ENCODE peak calls at places on chromosomes 12 and 14, in four cellular contexts. P is stomach, T is upper lobe of left lung, R is GM23338. Q is an unnamed sample.

GRCh38 chr14:68834816-68835215 is 41.9 kb upstream of the ZFP36L1 start:
- DNase-seq in P (no peak), T (no peak), R (no peak), Q (no peak)

GRCh38 chr12:104652910-104653309 is 196.2 kb downstream of the CHST11 start:
- DNase-seq in P (no peak), T (no peak), R (no peak), Q (no peak)

GRCh38 chr14:81246561-81247270 is 26.0 kb upstream of the GTF2A1 start:
- DNase-seq in T (peak), R (no peak), P (no peak), Q (no peak)

GRCh38 chr12:119051474-119051873 is 70.1 kb downstream of the SRRM4 start:
- DNase-seq in R (no peak), P (no peak), T (no peak), Q (no peak)

GRCh38 chr12:104524026-104524425 is 67.3 kb downstream of the CHST11 start:
- DNase-seq in P (no peak), R (no peak), T (no peak), Q (no peak)

GRCh38 chr12:125696044-125696443 is 630.8 kb downstream of the AACS start:
- DNase-seq in P (no peak), R (peak), T (no peak), Q (no peak)

GRCh38 chr12:109711596-109712461 is 1.8 kb upstream of the FAM222A start:
- DNase-seq in T (peak), R (peak), P (peak), Q (no peak)

GRCh38 chr14:54127526-54127925 is 170.9 kb upstream of the BMP4 start:
- DNase-seq in P (no peak), R (no peak), T (no peak), Q (no peak)

GRCh38 chr12:58877243-58877743 is 43.0 kb downstream of the LRIG3 start:
- DNase-seq in P (peak), R (no peak), T (no peak), Q (peak)

GRCh38 chr14:93984987-93985410 is 8.6 kb upstream of the ASB2 start:
- DNase-seq in R (peak), P (no peak), T (no peak), Q (no peak)

GRCh38 chr12:108369736-108370396 is 30.8 kb upstream of the CMKLR1 start:
- DNase-seq in T (no peak), P (no peak), R (no peak), Q (no peak)

GRCh38 chr12:12282761-12283160 is 15.9 kb upstream of the LRP6 start:
- DNase-seq in T (no peak), R (no peak), P (no peak), Q (no peak)

GRCh38 chr14:95530461-95531170 is 4.2 kb upstream of the GLRX5 start:
- DNase-seq in R (no peak), T (no peak), P (no peak), Q (no peak)

GRCh38 chr14:103679351-103679750 is 35.9 kb downstream of the XRCC3 start:
- DNase-seq in R (peak), P (peak), T (peak), Q (no peak)

GRCh38 chr12:92466391-92467305 is 236.1 kb upstream of the PLEKHG7 start:
- DNase-seq in T (no peak), R (peak), P (no peak), Q (no peak)

GRCh38 chr14:52948039-52948438 is 2.8 kb downstream of the FERMT2 start:
- DNase-seq in R (no peak), T (no peak), P (no peak), Q (no peak)

GRCh38 chr14:96053600-96054381 is 14.6 kb downstream of the C14orf132 start:
- DNase-seq in T (no peak), R (no peak), P (no peak), Q (no peak)

GRCh38 chr12:56634242-56634836 is 4.2 kb upstream of the BAZ2A start:
- DNase-seq in R (peak), T (peak), P (peak), Q (no peak)
- TF ChIP-seq POLR2AphosphoS5 in R (peak), T (peak), P (peak), Q (no peak)

DNA sequence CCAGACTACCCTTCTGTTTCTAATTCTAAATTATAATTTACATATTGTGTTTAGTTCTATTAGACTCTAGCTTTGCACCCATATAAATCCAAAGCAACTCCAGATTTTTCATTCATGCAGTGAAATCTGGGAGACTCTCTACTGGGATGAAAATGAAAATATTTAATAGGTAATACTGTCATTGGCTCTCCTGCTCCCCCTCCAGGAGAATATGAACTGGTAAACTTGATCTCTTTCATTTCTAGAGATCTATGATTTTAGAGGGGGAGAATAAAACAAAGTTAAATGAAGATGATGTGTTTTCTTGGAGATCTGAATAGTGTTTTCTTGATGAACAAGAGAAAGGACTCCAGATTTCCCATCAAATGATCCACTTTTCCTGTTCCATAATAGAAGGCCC is 104.3 kb upstream of the TMCC3 start:
- DNase-seq in P (no peak), T (no peak), R (no peak), Q (no peak)
- TF ChIP-seq CTCF in P (no peak), T (no peak), R (no peak), Q (peak)

GRCh38 chr14:76919811-76920571 is 93.8 kb downstream of the LRRC74A start:
- DNase-seq in R (peak), T (peak), P (peak), Q (no peak)
- TF ChIP-seq POLR2AphosphoS5 in R (no peak), T (peak), P (no peak), Q (no peak)

GRCh38 chr14:38409081-38409705 is 153.3 kb upstream of the CLEC14A start:
- DNase-seq in P (no peak), T (no peak), R (no peak), Q (no peak)

GRCh38 chr14:38404100-38404541 is 148.2 kb upstream of the CLEC14A start:
- DNase-seq in P (no peak), R (no peak), T (no peak), Q (no peak)

GRCh38 chr14:38404616-38405015 is 148.7 kb upstream of the CLEC14A start:
- DNase-seq in T (no peak), R (no peak), P (no peak), Q (no peak)

GRCh38 chr14:38400751-38401150 is 144.9 kb upstream of the CLEC14A start:
- DNase-seq in R (peak), P (no peak), T (no peak), Q (no peak)

GRCh38 chr14:38405851-38406630 is 150.1 kb upstream of the CLEC14A start:
- DNase-seq in T (no peak), P (no peak), R (peak), Q (no peak)
- TF ChIP-seq CTCF in T (no peak), P (no peak), R (no peak), Q (no peak)

DNA sequence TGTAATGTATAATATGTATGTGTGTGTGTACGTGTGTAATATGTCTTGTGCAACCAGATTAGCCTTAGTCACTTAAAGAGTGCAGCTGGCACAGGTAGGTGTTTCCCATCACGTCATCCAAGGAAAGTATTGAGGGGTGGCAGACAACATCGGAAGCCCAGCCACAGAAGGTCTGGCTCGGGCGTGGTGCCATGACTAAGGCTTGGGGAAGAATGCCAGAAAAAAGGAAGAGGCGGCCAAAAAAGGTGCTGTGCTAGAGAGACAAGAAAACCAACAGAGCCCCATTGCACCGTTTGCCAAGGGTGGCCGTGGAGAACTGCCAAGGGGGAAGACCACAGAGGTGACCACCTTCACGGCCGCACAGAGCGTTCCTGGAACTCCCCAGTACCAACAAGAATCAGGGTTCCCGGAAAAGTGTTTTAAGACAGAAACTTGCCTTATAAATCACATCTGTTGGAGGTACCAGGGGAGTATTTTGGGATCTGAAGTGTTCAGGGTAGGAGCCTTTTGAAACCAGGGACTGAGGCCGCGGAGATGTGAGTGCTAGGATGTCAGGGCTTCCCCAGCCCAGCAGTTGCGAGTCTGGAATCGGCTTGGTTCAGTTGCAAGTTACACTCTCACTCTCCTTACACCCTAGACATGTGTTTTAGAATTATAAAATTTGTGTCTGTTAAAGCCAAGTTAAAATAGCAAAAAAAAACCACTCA is 131.2 kb upstream of the DYRK2 start:
- DNase-seq in T (no peak), R (no peak), P (peak), Q (no peak)
- TF ChIP-seq POLR2AphosphoS5 in T (no peak), R (no peak), P (peak), Q (no peak)

GRCh38 chr14:50943261-50943942 is 881 bp downstream of the PYGL start:
- DNase-seq in P (peak), T (peak), R (peak), Q (no peak)

GRCh38 chr14:50946234-50946935 is 2.1 kb upstream of the PYGL start:
- DNase-seq in R (no peak), P (no peak), T (no peak), Q (no peak)

GRCh38 chr14:50941151-50941550 is 3.1 kb downstream of the PYGL start:
- DNase-seq in T (no peak), P (no peak), R (no peak), Q (no peak)

GRCh38 chr14:50944647-50945413 is 547 bp upstream of the PYGL start:
- DNase-seq in T (peak), R (no peak), P (peak), Q (no peak)

GRCh38 chr14:50943943-50944646 is at the start of gene PYGL:
- DNase-seq in R (peak), T (peak), P (peak), Q (no peak)
- TF ChIP-seq CTCF in R (no peak), T (no peak), P (no peak), Q (no peak)

DNA sequence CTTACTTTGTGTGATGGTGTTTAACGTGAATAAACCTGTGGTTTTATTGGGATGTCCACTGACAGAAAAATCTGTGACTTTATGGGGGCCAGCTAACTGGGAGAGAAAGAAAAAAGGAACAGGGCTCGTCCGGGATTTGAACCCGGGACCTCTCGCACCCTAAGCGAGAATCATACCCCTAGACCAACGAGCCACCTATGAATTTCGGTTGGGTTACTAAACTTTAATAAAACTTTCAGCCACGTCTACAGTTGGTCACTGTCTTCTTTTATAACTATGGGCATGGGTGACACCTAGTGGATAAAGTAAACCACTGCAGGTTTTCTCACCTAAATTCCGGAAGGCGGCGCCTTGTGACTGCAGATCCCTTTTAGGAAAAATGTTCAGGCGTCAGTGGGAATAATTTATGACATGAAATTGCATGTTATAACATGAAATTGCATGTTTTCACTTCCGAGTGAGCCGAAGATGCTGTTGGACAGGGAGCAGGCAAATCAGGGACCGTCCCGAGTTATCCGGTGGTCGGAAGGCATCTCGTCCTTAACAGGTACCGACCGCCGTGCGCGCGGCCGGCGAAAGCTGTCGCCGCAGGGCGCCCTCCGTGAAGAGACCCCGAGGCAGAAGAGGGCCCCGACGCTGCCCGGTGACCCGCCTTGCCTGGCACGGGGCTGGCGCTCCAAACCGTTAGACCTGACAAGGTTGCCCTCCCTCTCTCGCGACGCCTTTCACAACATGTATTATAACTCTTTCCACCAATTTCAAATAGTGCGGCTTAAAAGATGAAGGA is 18.2 kb upstream of the RNASE12 start:
- DNase-seq in R (peak), P (peak), T (peak), Q (peak)
- TF ChIP-seq POLR2AphosphoS5 in R (no peak), P (peak), T (no peak), Q (no peak)

GRCh38 chr12:67943295-67943892 is 45.9 kb upstream of the IFNG-AS1 start:
- DNase-seq in R (peak), T (no peak), P (peak), Q (peak)
- TF ChIP-seq CTCF in R (peak), T (peak), P (no peak), Q (peak)

DNA sequence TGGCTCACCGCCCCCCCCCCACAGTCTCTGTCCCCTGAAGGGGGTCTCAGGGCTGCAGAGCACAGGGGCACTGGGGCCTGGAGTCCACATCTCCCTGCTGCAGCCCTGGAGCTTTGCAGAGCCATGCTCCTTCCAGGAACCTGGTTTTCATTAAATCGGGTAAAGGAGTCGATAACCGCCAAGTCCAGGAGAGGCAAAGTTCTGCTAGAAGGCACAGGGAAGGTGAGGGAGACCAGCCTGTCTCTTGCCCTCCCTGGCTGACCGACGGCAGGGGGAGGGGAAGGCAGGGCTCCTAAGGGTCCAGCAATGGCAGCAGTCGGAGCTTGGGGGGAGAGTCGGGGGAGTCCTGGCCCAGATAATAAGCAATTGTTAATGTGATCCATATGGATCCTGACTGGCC is 3.1 kb downstream of the FIGNL2 start:
- DNase-seq in T (no peak), P (no peak), R (no peak), Q (no peak)
- TF ChIP-seq POLR2AphosphoS5 in T (no peak), P (no peak), R (no peak), Q (no peak)

DNA sequence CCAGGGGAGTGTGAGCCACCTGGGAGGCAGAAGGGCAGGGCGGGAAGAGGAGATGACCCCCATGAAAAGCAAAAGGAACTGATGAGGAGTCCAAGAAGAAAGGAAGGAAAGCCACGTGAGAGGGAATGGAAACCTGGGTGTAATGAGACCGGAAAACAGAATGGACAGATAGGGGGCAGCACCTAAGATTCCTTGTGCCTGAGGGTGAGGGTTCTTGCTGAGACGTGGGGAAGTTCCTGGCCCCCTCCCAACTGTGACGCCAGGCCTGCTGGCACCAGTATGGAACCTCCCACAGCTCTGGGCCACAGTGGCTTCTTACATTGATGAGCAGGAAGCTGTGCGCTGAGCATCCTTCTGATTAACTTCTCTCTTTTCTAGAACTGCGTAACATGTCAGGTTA is 30.8 kb downstream of the TTC7B start:
- DNase-seq in T (no peak), R (peak), P (peak), Q (no peak)
- TF ChIP-seq CTCF in T (no peak), R (peak), P (no peak), Q (no peak)